ENCODE peak calls at places on chromosomes 2 and 18, in four cellular contexts. C is body of pancreas, H is A549, K is ovary. N is an unnamed sample. For H3K4me1, the result is how much of the 10 kb centered on the place peaks cover.

GRCh38 chr2:170235860-170236638 is 58.1 kb downstream of the MYO3B start:
- DNase-seq in C (no peak), H (peak), K (no peak), N (no peak)

GRCh38 chr2:74984947-74985637 is 26.6 kb downstream of the POLE4 start:
- DNase-seq in K (no peak), H (no peak), C (no peak), N (no peak)

GRCh38 chr18:76130845-76131244 is 364.2 kb downstream of the ZNF516 start:
- DNase-seq in C (no peak), K (no peak), H (no peak), N (no peak)

GRCh38 chr2:34991508-34992274 is 1363.9 kb upstream of the CRIM1 start:
- DNase-seq in H (no peak), K (no peak), C (no peak), N (no peak)

GRCh38 chr2:238941262-238941792 is 93.4 kb downstream of the TWIST2 start:
- DNase-seq in H (no peak), K (no peak), C (no peak), N (no peak)

GRCh38 chr2:118988706-118989105 is 46.7 kb downstream of the MARCO start:
- DNase-seq in C (no peak), H (no peak), K (no peak), N (no peak)

GRCh38 chr2:70121627-70122372 is 34.5 kb downstream of the PCBP1 start:
- DNase-seq in C (no peak), H (no peak), K (peak), N (no peak)

GRCh38 chr2:1609040-1609439 is 135.3 kb downstream of the PXDN start:
- DNase-seq in C (no peak), K (no peak), H (no peak), N (no peak)

GRCh38 chr2:150476213-150476740 is 11.2 kb downstream of the RND3 start:
- DNase-seq in C (no peak), H (no peak), K (no peak), N (no peak)

GRCh38 chr18:58156516-58156915 is 112.5 kb downstream of the NEDD4L start:
- DNase-seq in C (no peak), K (no peak), H (no peak), N (no peak)

GRCh38 chr2:135152361-135152760 is 100.3 kb downstream of the RAB3GAP1 start:
- DNase-seq in K (no peak), H (no peak), C (no peak), N (no peak)

GRCh38 chr2:26034597-26035067 is 748 bp downstream of the RAB10 start:
- DNase-seq in K (no peak), H (no peak), C (no peak), N (no peak)

GRCh38 chr2:157684940-157685466 is 56.3 kb upstream of the ACVR1C start:
- DNase-seq in K (no peak), H (no peak), C (no peak), N (no peak)

GRCh38 chr2:99851091-99851490 is 291.3 kb downstream of the AFF3 start:
- DNase-seq in H (no peak), K (no peak), C (no peak), N (no peak)

GRCh38 chr2:37568565-37568964 is 102.9 kb downstream of the CDC42EP3 start:
- DNase-seq in H (no peak), C (no peak), K (no peak), N (no peak)

GRCh38 chr18:30889582-30890301 is 152.8 kb downstream of the DSC3 start:
- DNase-seq in K (no peak), H (peak), C (no peak), N (no peak)

GRCh38 chr2:237278593-237278992 is 135.4 kb downstream of the COL6A3 start:
- DNase-seq in K (no peak), H (no peak), C (no peak), N (no peak)

GRCh38 chr2:137865954-137866540 is 98.2 kb upstream of the HNMT start:
- DNase-seq in H (peak), C (peak), K (peak), N (peak)

GRCh38 chr18:35050638-35051287 is 9.6 kb downstream of the MAPRE2 start:
- DNase-seq in K (no peak), C (no peak), H (no peak), N (no peak)

GRCh38 chr2:74584088-74584645 is 29.6 kb downstream of the DOK1 start:
- DNase-seq in K (no peak), H (no peak), C (no peak), N (no peak)

GRCh38 chr18:35334821-35335220 is 9.4 kb downstream of the ZNF24 start:
- DNase-seq in H (no peak), K (no peak), C (no peak), N (no peak)

GRCh38 chr2:166665991-166666940 is 172.2 kb upstream of the SCN7A start:
- DNase-seq in H (no peak), K (no peak), C (no peak), N (no peak)

GRCh38 chr2:6526093-6526824 is 339.4 kb downstream of the CMPK2 start:
- DNase-seq in K (no peak), H (no peak), C (peak), N (no peak)

GRCh38 chr2:31397099-31397498 is 17.4 kb downstream of the XDH start:
- DNase-seq in H (no peak), C (peak), K (no peak), N (no peak)

GRCh38 chr2:120561393-120562035 is 174.2 kb upstream of the GLI2 start:
- DNase-seq in C (no peak), K (no peak), H (no peak), N (no peak)

GRCh38 chr2:207881902-207882301 is 112.2 kb upstream of the FZD5 start:
- DNase-seq in C (no peak), H (no peak), K (no peak), N (no peak)

GRCh38 chr2:152405206-152406118 is 70.5 kb downstream of the FMNL2 start:
- DNase-seq in K (no peak), H (peak), C (no peak), N (no peak)

GRCh38 chr2:169771612-169772011 is 27.1 kb upstream of the SSB start:
- DNase-seq in C (no peak), H (no peak), K (no peak), N (no peak)

GRCh38 chr2:43226955-43227829 is 786 bp upstream of the ZFP36L2 start:
- DNase-seq in H (peak), C (peak), K (peak), N (peak)

GRCh38 chr18:79509536-79509930 is 113.8 kb downstream of the NFATC1 start:
- DNase-seq in C (no peak), K (no peak), H (no peak), N (no peak)
- TF ChIP-seq POLR2A in C (no peak), K (no peak), H (no peak), N (no peak)

GRCh38 chr2:230220347-230220969 is 674 bp upstream of the SP110 start:
- DNase-seq in K (no peak), C (no peak), H (no peak), N (no peak)
- H3K4me1 ChIP-seq in K (under half), C (under half), H (under half), N (under half)

GRCh38 chr2:32864761-32865160 is 82.0 kb upstream of the LTBP1 start:
- DNase-seq in H (no peak), C (no peak), K (no peak), N (no peak)
- H3K27ac ChIP-seq in H (peak), C (no peak), K (no peak), N (no peak)

DNA sequence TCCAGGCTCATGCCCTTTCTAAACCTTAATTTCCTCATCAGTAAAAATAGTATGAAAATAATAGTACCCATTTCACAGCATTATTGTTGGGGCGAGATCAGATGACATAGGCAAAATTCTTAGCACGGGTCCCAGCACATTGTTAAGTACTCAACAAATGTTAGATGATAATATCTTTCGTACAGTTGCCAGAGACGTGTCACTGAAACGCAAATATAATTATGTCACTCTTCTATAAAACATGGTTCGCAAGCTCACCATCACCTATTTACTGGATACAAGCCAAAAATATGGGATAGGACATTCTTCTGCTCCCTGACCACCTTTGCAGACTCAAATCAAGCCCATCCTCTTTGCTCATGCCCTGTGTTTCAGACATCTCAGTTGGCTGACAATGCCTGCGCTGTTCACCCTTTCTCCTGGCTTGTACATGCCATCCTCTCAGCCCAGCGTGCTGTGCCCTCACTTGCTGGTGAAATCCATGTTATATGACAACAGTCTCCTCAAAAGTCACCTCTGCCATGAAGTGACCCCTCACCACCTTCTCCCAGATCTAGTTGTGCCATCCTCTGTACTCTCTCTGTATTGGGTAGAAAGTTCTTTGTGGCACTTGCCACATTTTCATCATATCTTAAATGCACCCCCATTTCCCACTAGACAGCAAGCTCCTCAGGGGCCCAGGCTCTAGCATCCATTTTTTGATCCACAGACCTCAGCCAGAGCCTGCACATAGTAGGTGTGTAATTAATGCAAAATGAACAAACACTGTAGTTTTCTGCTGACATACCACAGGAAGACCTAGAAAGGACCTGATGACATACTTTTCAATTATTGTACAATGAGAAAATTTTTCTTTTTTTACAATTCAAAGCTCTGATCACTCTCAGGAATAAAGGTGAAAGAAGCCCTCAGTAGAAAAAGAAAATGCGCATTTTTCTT is 23.0 kb downstream of the ZEB2 start:
- DNase-seq in K (no peak), C (no peak), H (no peak), N (no peak)
- TF ChIP-seq POLR2A in K (no peak), C (no peak), H (no peak), N (no peak)

N was measured in Peyer's patch.